ENCODE peak calls at places on chromosomes 2 and 18, in ten cellular contexts. One of them, this sample, is unnamed.

GRCh38 chr2:63875143-63875542 is 33.4 kb downstream of the UGP2 start:
- DNase-seq in stomach: no peak
- DNase-seq in A549: no peak
- DNase-seq in tibial artery: no peak
- DNase-seq in AG09309: no peak
- DNase-seq in HL-60: no peak
- DNase-seq in uterus: no peak
- DNase-seq in BE2C: no peak
- DNase-seq in body of pancreas: no peak
- DNase-seq in fibroblast of the aortic adventitia: peak; percentile 56
- DNase-seq in this sample: no peak

GRCh38 chr2:236562434-236562833 is 7.2 kb upstream of the ACKR3 start:
- DNase-seq in fibroblast of the aortic adventitia: no peak
- DNase-seq in AG09309: no peak
- DNase-seq in body of pancreas: peak; percentile 76
- DNase-seq in HL-60: no peak
- DNase-seq in A549: peak; percentile 26
- DNase-seq in BE2C: no peak
- DNase-seq in tibial artery: no peak
- DNase-seq in uterus: no peak
- DNase-seq in stomach: no peak
- DNase-seq in this sample: peak; percentile 14

GRCh38 chr2:28164280-28164801 is 228.3 kb upstream of the FOSL2 start:
- DNase-seq in body of pancreas: peak; percentile 38
- DNase-seq in tibial artery: no peak
- DNase-seq in HL-60: no peak
- DNase-seq in stomach: no peak
- DNase-seq in AG09309: no peak
- DNase-seq in uterus: no peak
- DNase-seq in BE2C: no peak
- DNase-seq in A549: no peak
- DNase-seq in fibroblast of the aortic adventitia: peak; percentile 9
- DNase-seq in this sample: peak; percentile 18

GRCh38 chr2:55425449-55425848 is 5.8 kb upstream of the CCDC88A start:
- DNase-seq in HL-60: peak; percentile 34
- DNase-seq in AG09309: peak; percentile 67
- DNase-seq in body of pancreas: no peak
- DNase-seq in BE2C: no peak
- DNase-seq in uterus: no peak
- DNase-seq in tibial artery: no peak
- DNase-seq in fibroblast of the aortic adventitia: peak; percentile 88
- DNase-seq in stomach: no peak
- DNase-seq in A549: peak; percentile 55
- DNase-seq in this sample: peak; percentile 91

GRCh38 chr2:238081150-238081549 is 19.0 kb upstream of the ESPNL start:
- DNase-seq in AG09309: no peak
- DNase-seq in tibial artery: no peak
- DNase-seq in HL-60: no peak
- DNase-seq in stomach: peak; percentile 18
- DNase-seq in BE2C: peak; percentile 89
- DNase-seq in body of pancreas: no peak
- DNase-seq in fibroblast of the aortic adventitia: no peak
- DNase-seq in A549: no peak
- DNase-seq in uterus: no peak
- DNase-seq in this sample: no peak

GRCh38 chr2:18325118-18325517 is 235.3 kb downstream of the RDH14 start:
- DNase-seq in AG09309: no peak
- DNase-seq in fibroblast of the aortic adventitia: no peak
- DNase-seq in BE2C: no peak
- DNase-seq in stomach: no peak
- DNase-seq in uterus: no peak
- DNase-seq in HL-60: no peak
- DNase-seq in body of pancreas: no peak
- DNase-seq in A549: no peak
- DNase-seq in tibial artery: no peak
- DNase-seq in this sample: no peak

GRCh38 chr2:47002480-47003381 is 87.1 kb upstream of the MCFD2 start:
- DNase-seq in BE2C: peak; percentile 96
- DNase-seq in AG09309: no peak
- DNase-seq in HL-60: peak; percentile 52
- DNase-seq in fibroblast of the aortic adventitia: no peak
- DNase-seq in body of pancreas: peak; percentile 37
- DNase-seq in A549: no peak
- DNase-seq in uterus: no peak
- DNase-seq in tibial artery: peak; percentile 51
- DNase-seq in stomach: no peak
- DNase-seq in this sample: peak; percentile 18

GRCh38 chr2:43075054-43075593 is 151.3 kb downstream of the ZFP36L2 start:
- DNase-seq in stomach: peak; percentile 64
- DNase-seq in body of pancreas: peak; percentile 65
- DNase-seq in tibial artery: peak; percentile 89
- DNase-seq in uterus: peak; percentile 91
- DNase-seq in AG09309: peak; percentile 96
- DNase-seq in HL-60: no peak
- DNase-seq in BE2C: peak; percentile 58
- DNase-seq in A549: no peak
- DNase-seq in fibroblast of the aortic adventitia: peak; percentile 98
- DNase-seq in this sample: peak; percentile 96

GRCh38 chr2:55490554-55490953 is 29.0 kb upstream of the CFAP36 start:
- DNase-seq in body of pancreas: peak; percentile 65
- DNase-seq in BE2C: peak; percentile 65
- DNase-seq in HL-60: peak; percentile 18
- DNase-seq in fibroblast of the aortic adventitia: peak; percentile 57
- DNase-seq in stomach: peak; percentile 26
- DNase-seq in uterus: no peak
- DNase-seq in tibial artery: peak; percentile 46
- DNase-seq in A549: no peak
- DNase-seq in AG09309: no peak
- DNase-seq in this sample: peak; percentile 86

GRCh38 chr2:165698621-165698946 is 95.5 kb downstream of the GALNT3 start:
- DNase-seq in fibroblast of the aortic adventitia: peak; percentile 58
- DNase-seq in AG09309: peak; percentile 21
- DNase-seq in BE2C: peak; percentile 23
- DNase-seq in HL-60: peak; percentile 17
- DNase-seq in stomach: peak; percentile 41
- DNase-seq in body of pancreas: peak; percentile 60
- DNase-seq in tibial artery: peak; percentile 32
- DNase-seq in A549: peak; percentile 2
- DNase-seq in uterus: peak; percentile 19
- DNase-seq in this sample: peak; percentile 76

GRCh38 chr2:235666240-235666781 is 172.5 kb downstream of the AGAP1 start:
- DNase-seq in AG09309: peak; percentile 61
- DNase-seq in BE2C: peak; percentile 61
- DNase-seq in HL-60: no peak
- DNase-seq in body of pancreas: peak; percentile 56
- DNase-seq in tibial artery: no peak
- DNase-seq in fibroblast of the aortic adventitia: peak; percentile 93
- DNase-seq in uterus: peak; percentile 62
- DNase-seq in A549: peak; percentile 54
- DNase-seq in stomach: no peak
- DNase-seq in this sample: peak; percentile 89

GRCh38 chr2:63865159-63865799 is 23.6 kb downstream of the UGP2 start:
- DNase-seq in HL-60: no peak
- DNase-seq in AG09309: no peak
- DNase-seq in body of pancreas: no peak
- DNase-seq in A549: no peak
- DNase-seq in tibial artery: no peak
- DNase-seq in fibroblast of the aortic adventitia: no peak
- DNase-seq in BE2C: no peak
- DNase-seq in uterus: no peak
- DNase-seq in stomach: no peak
- DNase-seq in this sample: no peak

GRCh38 chr2:85826990-85827878 is 61.6 kb downstream of the ST3GAL5 start:
- DNase-seq in AG09309: no peak
- DNase-seq in tibial artery: peak; percentile 77
- DNase-seq in fibroblast of the aortic adventitia: peak; percentile 68
- DNase-seq in HL-60: peak; percentile 61
- DNase-seq in BE2C: peak; percentile 68
- DNase-seq in A549: peak; percentile 88
- DNase-seq in body of pancreas: peak; percentile 86
- DNase-seq in stomach: peak; percentile 82
- DNase-seq in uterus: peak; percentile 81
- DNase-seq in this sample: peak; percentile 62

GRCh38 chr18:10131036-10131774 is 217.4 kb downstream of the VAPA start:
- DNase-seq in tibial artery: no peak
- DNase-seq in stomach: no peak
- DNase-seq in body of pancreas: no peak
- DNase-seq in HL-60: no peak
- DNase-seq in A549: no peak
- DNase-seq in BE2C: no peak
- DNase-seq in uterus: peak; percentile 34
- DNase-seq in AG09309: no peak
- DNase-seq in fibroblast of the aortic adventitia: no peak
- DNase-seq in this sample: no peak

GRCh38 chr2:24924266-24924665 is 4.2 kb upstream of the ADCY3 start:
- DNase-seq in BE2C: no peak
- DNase-seq in AG09309: no peak
- DNase-seq in tibial artery: no peak
- DNase-seq in uterus: no peak
- DNase-seq in stomach: no peak
- DNase-seq in body of pancreas: no peak
- DNase-seq in fibroblast of the aortic adventitia: no peak
- DNase-seq in A549: no peak
- DNase-seq in HL-60: no peak
- DNase-seq in this sample: no peak

DNA sequence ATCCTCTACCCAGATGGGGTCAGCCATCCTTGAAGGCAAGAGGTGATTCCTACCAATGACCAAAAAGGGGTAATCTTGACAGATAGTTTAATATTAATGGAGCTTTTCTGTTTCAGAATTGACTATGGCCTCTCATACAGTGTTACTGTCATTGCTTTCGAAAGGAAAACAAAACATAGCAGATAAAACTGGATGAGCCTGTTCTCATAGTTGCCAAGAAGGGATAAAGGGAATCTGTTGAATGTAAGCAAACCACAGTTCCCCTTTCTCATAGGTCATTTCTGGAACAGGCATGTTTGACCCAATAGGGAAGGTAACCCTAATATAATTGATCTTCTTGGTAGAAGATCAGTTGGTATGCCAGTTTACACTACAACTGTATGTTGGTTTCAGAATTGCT is 1.6 kb downstream of the RAB27B start:
- DNase-seq in HL-60: no peak
- DNase-seq in A549: no peak
- DNase-seq in BE2C: no peak
- DNase-seq in AG09309: no peak
- DNase-seq in stomach: no peak
- DNase-seq in body of pancreas: no peak
- DNase-seq in uterus: no peak
- DNase-seq in fibroblast of the aortic adventitia: no peak
- DNase-seq in tibial artery: no peak
- DNase-seq in this sample: no peak
- H3K4me3 ChIP-seq in HL-60: no peak overlapping the region
- H3K4me3 ChIP-seq in A549: peak overlapping the region; percentile 67
- H3K4me3 ChIP-seq in BE2C: no peak overlapping the region
- H3K4me3 ChIP-seq in AG09309: no peak overlapping the region
- H3K4me3 ChIP-seq in stomach: peak overlapping the region; percentile 45
- H3K4me3 ChIP-seq in body of pancreas: no peak overlapping the region
- H3K4me3 ChIP-seq in uterus: no peak overlapping the region
- H3K4me3 ChIP-seq in fibroblast of the aortic adventitia: no peak overlapping the region
- H3K4me3 ChIP-seq in tibial artery: no peak overlapping the region
- H3K4me3 ChIP-seq in this sample: peak overlapping the region; percentile 69

GRCh38 chr2:169900686-169901085 is 73.4 kb downstream of the UBR3 start:
- DNase-seq in stomach: no peak
- DNase-seq in BE2C: no peak
- DNase-seq in AG09309: no peak
- DNase-seq in tibial artery: no peak
- DNase-seq in uterus: no peak
- DNase-seq in HL-60: no peak
- DNase-seq in A549: no peak
- DNase-seq in body of pancreas: no peak
- DNase-seq in fibroblast of the aortic adventitia: peak; percentile 16
- DNase-seq in this sample: peak; percentile 34
- TF ChIP-seq CTCF in stomach: no peak
- TF ChIP-seq CTCF in BE2C: no peak
- TF ChIP-seq CTCF in AG09309: no peak
- TF ChIP-seq CTCF in tibial artery: no peak
- TF ChIP-seq CTCF in uterus: no peak
- TF ChIP-seq CTCF in HL-60: no peak
- TF ChIP-seq CTCF in A549: no peak
- TF ChIP-seq CTCF in body of pancreas: no peak
- TF ChIP-seq CTCF in fibroblast of the aortic adventitia: no peak
- TF ChIP-seq CTCF in this sample: no peak

GRCh38 chr2:96622544-96622943 is 15.6 kb downstream of the KANSL3 start:
- DNase-seq in BE2C: no peak
- DNase-seq in A549: no peak
- DNase-seq in HL-60: no peak
- DNase-seq in tibial artery: no peak
- DNase-seq in fibroblast of the aortic adventitia: no peak
- DNase-seq in body of pancreas: no peak
- DNase-seq in stomach: no peak
- DNase-seq in uterus: no peak
- DNase-seq in AG09309: no peak
- DNase-seq in this sample: no peak
- H3K4me3 ChIP-seq in BE2C: no peak overlapping the region
- H3K4me3 ChIP-seq in A549: no peak overlapping the region
- H3K4me3 ChIP-seq in HL-60: no peak overlapping the region
- H3K4me3 ChIP-seq in tibial artery: no peak overlapping the region
- H3K4me3 ChIP-seq in fibroblast of the aortic adventitia: no peak overlapping the region
- H3K4me3 ChIP-seq in body of pancreas: no peak overlapping the region
- H3K4me3 ChIP-seq in stomach: no peak overlapping the region
- H3K4me3 ChIP-seq in uterus: no peak overlapping the region
- H3K4me3 ChIP-seq in AG09309: no peak overlapping the region
- H3K4me3 ChIP-seq in this sample: no peak overlapping the region

GRCh38 chr18:79690071-79690470 is 10.5 kb downstream of the CTDP1 start:
- DNase-seq in A549: no peak
- DNase-seq in stomach: no peak
- DNase-seq in tibial artery: no peak
- DNase-seq in BE2C: no peak
- DNase-seq in uterus: no peak
- DNase-seq in HL-60: no peak
- DNase-seq in AG09309: no peak
- DNase-seq in body of pancreas: no peak
- DNase-seq in fibroblast of the aortic adventitia: no peak
- DNase-seq in this sample: no peak

GRCh38 chr18:79685971-79686370 is 6.4 kb downstream of the CTDP1 start:
- DNase-seq in HL-60: no peak
- DNase-seq in stomach: no peak
- DNase-seq in uterus: no peak
- DNase-seq in AG09309: no peak
- DNase-seq in fibroblast of the aortic adventitia: no peak
- DNase-seq in body of pancreas: no peak
- DNase-seq in BE2C: no peak
- DNase-seq in tibial artery: no peak
- DNase-seq in A549: no peak
- DNase-seq in this sample: no peak

GRCh38 chr18:79685281-79685680 is 5.7 kb downstream of the CTDP1 start:
- DNase-seq in tibial artery: no peak
- DNase-seq in fibroblast of the aortic adventitia: no peak
- DNase-seq in HL-60: no peak
- DNase-seq in uterus: no peak
- DNase-seq in body of pancreas: no peak
- DNase-seq in A549: no peak
- DNase-seq in AG09309: no peak
- DNase-seq in stomach: no peak
- DNase-seq in BE2C: no peak
- DNase-seq in this sample: no peak

GRCh38 chr18:79684787-79685186 is 5.2 kb downstream of the CTDP1 start:
- DNase-seq in HL-60: no peak
- DNase-seq in body of pancreas: no peak
- DNase-seq in A549: no peak
- DNase-seq in AG09309: no peak
- DNase-seq in BE2C: no peak
- DNase-seq in uterus: no peak
- DNase-seq in stomach: no peak
- DNase-seq in tibial artery: no peak
- DNase-seq in fibroblast of the aortic adventitia: no peak
- DNase-seq in this sample: no peak

GRCh38 chr18:79687806-79688205 is 8.2 kb downstream of the CTDP1 start:
- DNase-seq in uterus: no peak
- DNase-seq in HL-60: peak; percentile 36
- DNase-seq in AG09309: no peak
- DNase-seq in fibroblast of the aortic adventitia: peak; percentile 6
- DNase-seq in BE2C: no peak
- DNase-seq in A549: no peak
- DNase-seq in tibial artery: no peak
- DNase-seq in body of pancreas: peak; percentile 96
- DNase-seq in stomach: no peak
- DNase-seq in this sample: peak; percentile 13
- TF ChIP-seq CTCF in uterus: no peak
- TF ChIP-seq CTCF in HL-60: no peak
- TF ChIP-seq CTCF in AG09309: no peak
- TF ChIP-seq CTCF in fibroblast of the aortic adventitia: no peak
- TF ChIP-seq CTCF in BE2C: no peak
- TF ChIP-seq CTCF in A549: no peak
- TF ChIP-seq CTCF in tibial artery: no peak
- TF ChIP-seq CTCF in body of pancreas: no peak
- TF ChIP-seq CTCF in stomach: no peak
- TF ChIP-seq CTCF in this sample: no peak